ENCODE peak calls at places on chromosomes 16 and 17, in six cellular contexts. S is H1, O is neuronal stem cell, A is IMR-90, W is mesenchymal stem cell, M is trophoblast cell. X is an unnamed sample.

GRCh38 chr17:19709841-19710240 is 6.5 kb downstream of the SLC47A2 start:
- DNase-seq in W (no peak), A (no peak), O (no peak), S (no peak), M (no peak), X (no peak)

GRCh38 chr17:69561462-69561861 is 147.0 kb downstream of the MAP2K6 start:
- DNase-seq in A (no peak), W (no peak), S (no peak), O (no peak), M (no peak), X (no peak)

GRCh38 chr16:20325005-20325404 is 2.3 kb downstream of the GP2 start:
- DNase-seq in A (no peak), S (no peak), O (no peak), M (no peak), W (no peak), X (no peak)

GRCh38 chr16:71637398-71637797 is 11.4 kb downstream of the MARVELD3 start:
- DNase-seq in W (peak; percentile 47), M (peak; percentile 89), O (no peak), A (peak; percentile 86), S (no peak), X (peak; percentile 97)

GRCh38 chr16:87607223-87607622 is 4.9 kb downstream of the JPH3 start:
- DNase-seq in W (no peak), S (no peak), O (no peak), M (no peak), A (no peak), X (no peak)

GRCh38 chr16:31505483-31505882 is 2.7 kb downstream of the RUSF1 start:
- DNase-seq in M (no peak), W (no peak), O (no peak), S (no peak), A (no peak), X (no peak)

GRCh38 chr16:29925173-29925804 is 737 bp downstream of the KCTD13 start:
- DNase-seq in S (no peak), M (peak; percentile 1), A (no peak), O (peak; percentile 14), W (peak; percentile 25), X (no peak)

GRCh38 chr17:8155341-8156173 is 3.4 kb upstream of the PER1 start:
- DNase-seq in M (no peak), O (no peak), S (no peak), A (no peak), W (no peak), X (no peak)

GRCh38 chr16:25194285-25194878 is 22.4 kb upstream of the AQP8 start:
- DNase-seq in M (no peak), O (no peak), A (no peak), W (no peak), S (no peak), X (no peak)

GRCh38 chr16:4404967-4405696 is 11.3 kb downstream of the CORO7 start:
- DNase-seq in W (no peak), O (no peak), A (no peak), S (no peak), M (peak; percentile 96), X (no peak)

GRCh38 chr16:89200850-89201466 is 621 bp upstream of the SLC22A31 start:
- DNase-seq in M (no peak), O (no peak), A (no peak), S (no peak), W (no peak), X (no peak)

GRCh38 chr16:90077757-90078593 is 844 bp upstream of the PRDM7 start:
- DNase-seq in M (peak; percentile 19), A (peak; percentile 42), O (no peak), S (peak; percentile 67), W (no peak), X (peak; percentile 12)

GRCh38 chr17:49439673-49440571 is 25.2 kb upstream of the PHB1 start:
- DNase-seq in A (peak; percentile 37), O (no peak), W (no peak), M (no peak), S (peak; percentile 32), X (no peak)

GRCh38 chr16:27779719-27780161 is 229.8 kb downstream of the KATNIP start:
- DNase-seq in W (no peak), M (peak; percentile 63), O (peak; percentile 24), A (peak; percentile 46), S (peak; percentile 88), X (peak; percentile 74)

GRCh38 chr17:19702231-19702641 is 14.1 kb downstream of the SLC47A2 start:
- DNase-seq in W (no peak), S (no peak), O (no peak), M (no peak), A (no peak), X (no peak)

DNA sequence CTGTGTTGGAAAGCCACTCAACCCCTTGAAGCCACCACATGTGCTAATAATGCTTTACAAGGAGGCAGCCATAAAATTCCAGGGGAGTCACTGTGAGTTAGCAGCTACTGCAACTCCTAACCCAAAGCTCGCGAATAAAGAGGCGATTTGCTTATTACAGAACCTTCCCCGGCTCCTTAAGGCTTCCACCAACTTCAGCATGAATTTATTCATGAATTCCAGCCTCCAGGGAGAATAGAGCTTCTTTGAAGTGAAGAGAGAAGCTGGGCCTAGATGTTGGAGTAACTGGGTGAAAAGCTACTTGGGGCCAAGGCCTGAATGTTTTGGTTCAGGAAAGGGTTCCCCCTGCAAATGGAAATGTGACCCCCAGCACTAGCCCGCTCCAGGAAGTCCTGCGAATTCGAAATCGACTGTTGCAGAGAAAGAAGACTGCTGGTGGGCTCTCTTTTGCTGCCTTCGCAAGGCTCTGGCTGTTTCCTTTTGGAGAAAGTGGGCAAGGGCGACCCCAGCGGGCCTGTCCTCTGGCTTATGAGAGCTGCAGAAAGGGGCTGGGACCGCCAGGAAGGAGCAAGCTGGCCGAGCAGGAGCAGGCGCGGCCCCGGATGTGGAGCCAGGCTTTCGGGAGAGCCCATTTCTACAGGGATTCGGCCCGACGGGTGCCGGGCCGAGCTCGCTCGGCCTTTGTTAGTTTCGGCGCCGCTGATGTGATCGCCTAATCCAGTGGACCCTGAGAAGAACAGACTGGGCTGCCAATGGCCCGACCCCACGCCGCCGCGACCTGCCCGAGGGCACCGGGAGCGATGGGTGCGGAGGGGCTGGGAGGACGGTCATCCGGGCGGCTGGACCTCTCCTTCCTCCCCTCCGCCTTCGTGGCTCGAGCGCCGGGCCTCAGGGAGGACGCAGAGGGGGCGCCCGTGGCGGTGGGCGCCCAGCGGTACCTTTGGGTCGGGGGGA is 7.6 kb downstream of the CBX8 start:
- DNase-seq in A (no peak), W (no peak), S (peak; percentile 83), M (no peak), O (no peak), X (peak; percentile 88)
- H3K4me3 ChIP-seq in A (no peak overlapping the region), W (peak overlapping the region; percentile 5), S (peak overlapping the region; percentile 22), M (no peak overlapping the region), O (peak overlapping the region; percentile 34), X (no peak overlapping the region)

GRCh38 chr17:66507982-66508760 is 205.8 kb downstream of the PRKCA start:
- DNase-seq in M (no peak), S (no peak), W (no peak), O (no peak), A (no peak), X (no peak)

GRCh38 chr17:66511125-66511524 is 208.7 kb downstream of the PRKCA start:
- DNase-seq in M (no peak), W (no peak), A (no peak), S (no peak), O (no peak), X (no peak)

GRCh38 chr17:66508896-66509843 is 206.8 kb downstream of the PRKCA start:
- DNase-seq in S (no peak), M (peak; percentile 9), O (no peak), A (peak; percentile 90), W (peak; percentile 88), X (no peak)

GRCh38 chr17:66507103-66507923 is 204.9 kb downstream of the PRKCA start:
- DNase-seq in M (no peak), W (peak; percentile 72), S (no peak), O (no peak), A (peak; percentile 75), X (peak; percentile 38)

GRCh38 chr17:66509913-66510312 is 207.5 kb downstream of the PRKCA start:
- DNase-seq in S (no peak), O (no peak), W (no peak), A (no peak), M (no peak), X (no peak)
- H3K18ac ChIP-seq in S (no peak overlapping the region), O (no peak overlapping the region), W (no peak overlapping the region), A (peak overlapping the region; percentile 27), M (no peak overlapping the region), X (no peak overlapping the region)

DNA sequence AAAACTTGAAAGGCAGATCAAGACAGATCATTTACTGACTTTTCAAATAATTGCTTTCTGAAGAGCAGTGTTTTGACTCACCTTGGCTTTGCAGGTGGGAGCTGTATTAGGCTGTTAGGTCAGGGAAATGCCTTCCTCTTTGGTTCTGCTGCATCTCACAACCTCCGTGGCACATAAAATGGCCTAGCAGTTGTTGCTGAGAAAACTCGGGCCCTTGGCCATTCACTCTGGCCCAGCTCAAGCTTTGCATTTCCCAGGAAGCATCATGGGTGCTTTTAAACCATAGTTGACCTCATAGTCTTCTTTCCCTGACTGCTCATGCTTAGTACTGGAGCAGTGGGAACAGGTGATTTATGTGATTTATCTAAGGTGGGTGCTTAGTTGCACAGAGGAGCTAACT is 83.5 kb downstream of the KSR1 start:
- DNase-seq in O (no peak), A (no peak), W (no peak), S (no peak), M (no peak), X (no peak)
- H3K4me1 ChIP-seq in O (peaks cover 9% of the 10 kb centered on the region), A (peaks cover 55% of the 10 kb centered on the region), W (peaks cover 55% of the 10 kb centered on the region), S (peaks cover 8% of the 10 kb centered on the region), M (peaks cover 36% of the 10 kb centered on the region), X (peaks cover 13% of the 10 kb centered on the region)

GRCh38 chr17:82095777-82096708 is 2.0 kb downstream of the FASN start:
- DNase-seq in A (no peak), O (no peak), W (no peak), S (no peak), M (peak; percentile 61), X (no peak)
- H3K4me3 ChIP-seq in A (no peak overlapping the region), O (peak overlapping the region; percentile 94), W (peak overlapping the region; percentile 8), S (peak overlapping the region; percentile 82), M (peak overlapping the region; percentile 88), X (peak overlapping the region; percentile 60)